ENCODE peak calls at places on chromosome 5, in nine cellular contexts. B is fibroblast of pulmonary artery; X is GDM1; D is cardiac fibroblast; Y is activated T-helper 1 cell treated with anti-CD3 and anti-CD28 coated beads, Interleukin-12 subunit alpha, Interleukin-12 subunit beta, Interleukin-2, Interleukin-4 antibody, amounts not matched to agents 30 ng/mL and 10 ng/mL and 1 ng/mL, durations not matched to agents 14 hours and 24 hours and 36 hours; J is stomach; F is amniotic stem cell; S is fibroblast of lung; I is choroid plexus epithelial cell. E is an unnamed sample.

GRCh38 chr5:64682608-64683007 is 7.7 kb upstream of the SHISAL2B start:
- DNase-seq in B (no peak), X (no peak), D (no peak), Y (no peak), J (no peak), F (no peak), S (no peak), I (no peak), E (peak; percentile 40)

GRCh38 chr5:115507682-115508081 is 36.9 kb downstream of the FEM1C start:
- DNase-seq in B (peak; percentile 57), X (no peak), D (peak; percentile 48), Y (no peak), J (no peak), F (peak; percentile 34), S (peak; percentile 61), I (peak; percentile 38), E (no peak)

GRCh38 chr5:32504923-32505596 is 60.5 kb upstream of the ZFR start:
- DNase-seq in B (peak; percentile 93), X (peak; percentile 66), D (peak; percentile 96), Y (no peak), J (no peak), F (peak; percentile 65), S (peak; percentile 94), I (peak; percentile 98), E (peak; percentile 57)

GRCh38 chr5:24073097-24073496 is 565.7 kb downstream of the PRDM9 start:
- DNase-seq in B (no peak), X (no peak), D (no peak), Y (no peak), J (no peak), F (no peak), S (no peak), I (no peak), E (no peak)

GRCh38 chr5:423233-423565 is 19.8 kb upstream of the EXOC3 start:
- DNase-seq in B (no peak), X (no peak), D (no peak), Y (no peak), J (no peak), F (no peak), S (no peak), I (no peak), E (no peak)

GRCh38 chr5:76081811-76082783 is 1.1 kb upstream of the SV2C start:
- DNase-seq in B (no peak), X (no peak), D (no peak), Y (no peak), J (no peak), F (no peak), S (no peak), I (no peak), E (peak; percentile 49)

GRCh38 chr5:9546973-9547947 is 1.4 kb upstream of the SEMA5A start:
- DNase-seq in B (peak; percentile 71), X (no peak), D (peak; percentile 92), Y (no peak), J (no peak), F (no peak), S (peak; percentile 82), I (peak; percentile 74), E (no peak)

GRCh38 chr5:168132186-168132585 is 159.3 kb upstream of the WWC1 start:
- DNase-seq in B (peak; percentile 17), X (no peak), D (peak; percentile 11), Y (no peak), J (no peak), F (no peak), S (peak; percentile 57), I (peak; percentile 12), E (no peak)

GRCh38 chr5:141338538-141339306 is at the start of gene PCDHGA2:
- DNase-seq in B (peak; percentile 76), X (no peak), D (peak; percentile 54), Y (no peak), J (no peak), F (no peak), S (peak; percentile 48), I (peak; percentile 59), E (peak; percentile 62)

GRCh38 chr5:13212843-13213242 is 731.6 kb downstream of the DNAH5 start:
- DNase-seq in B (no peak), X (no peak), D (no peak), Y (no peak), J (no peak), F (no peak), S (peak; percentile 41), I (no peak), E (no peak)

GRCh38 chr5:157918811-157919742 is 60.1 kb upstream of the CLINT1 start:
- DNase-seq in B (no peak), X (no peak), D (peak; percentile 6), Y (peak; percentile 5), J (peak; percentile 33), F (no peak), S (peak; percentile 14), I (peak; percentile 4), E (no peak)

GRCh38 chr5:32017638-32018429 is 156.3 kb downstream of the GOLPH3 start:
- DNase-seq in B (peak; percentile 66), X (no peak), D (peak; percentile 83), Y (no peak), J (no peak), F (no peak), S (peak; percentile 59), I (peak; percentile 69), E (no peak)

GRCh38 chr5:38718874-38719391 is 126.9 kb upstream of the OSMR start:
- DNase-seq in B (peak; percentile 41), X (no peak), D (peak; percentile 57), Y (no peak), J (no peak), F (no peak), S (no peak), I (peak; percentile 40), E (no peak)

GRCh38 chr5:154368041-154368800 is 77.6 kb upstream of the SAP30L start:
- DNase-seq in B (peak; percentile 97), X (no peak), D (peak; percentile 96), Y (no peak), J (no peak), F (peak; percentile 77), S (peak; percentile 97), I (peak; percentile 99), E (no peak)

GRCh38 chr5:56522972-56523371 is 289.8 kb upstream of the ANKRD55 start:
- DNase-seq in B (peak; percentile 82), X (no peak), D (peak; percentile 82), Y (no peak), J (no peak), F (no peak), S (peak; percentile 18), I (no peak), E (no peak)

GRCh38 chr5:176700239-176700847 is 53.1 kb downstream of the TSPAN17 start:
- DNase-seq in B (peak; percentile 11), X (no peak), D (no peak), Y (no peak), J (no peak), F (no peak), S (no peak), I (peak; percentile 22), E (peak; percentile 67)

GRCh38 chr5:32173394-32174010 is 617 bp downstream of the GOLPH3 start:
- DNase-seq in B (peak; percentile 67), X (no peak), D (no peak), Y (peak; percentile 12), J (peak; percentile 77), F (no peak), S (peak; percentile 9), I (peak; percentile 75), E (peak; percentile 80)

GRCh38 chr5:140794594-140795258 is at the start of gene PCDHA2:
- DNase-seq in B (no peak), X (no peak), D (no peak), Y (no peak), J (no peak), F (no peak), S (no peak), I (no peak), E (peak; percentile 93)

GRCh38 chr5:14706615-14707021 is 42.1 kb downstream of the OTULIN start:
- DNase-seq in B (peak; percentile 70), X (no peak), D (peak; percentile 46), Y (peak; percentile 48), J (no peak), F (no peak), S (peak; percentile 72), I (peak; percentile 78), E (no peak)

GRCh38 chr5:95887977-95888376 is 65.5 kb upstream of the GLRX start:
- DNase-seq in B (no peak), X (no peak), D (no peak), Y (no peak), J (no peak), F (no peak), S (no peak), I (no peak), E (peak; percentile 94)

GRCh38 chr5:57595530-57596098 is 113.0 kb upstream of the ACTBL2 start:
- DNase-seq in B (no peak), X (no peak), D (no peak), Y (no peak), J (no peak), F (no peak), S (no peak), I (no peak), E (no peak)

GRCh38 chr5:66621146-66621545 is 25.0 kb downstream of the MAST4 start:
- DNase-seq in B (peak; percentile 35), X (no peak), D (no peak), Y (no peak), J (no peak), F (no peak), S (peak; percentile 63), I (peak; percentile 2), E (no peak)

GRCh38 chr5:40688127-40688756 is 8.5 kb downstream of the PTGER4 start:
- DNase-seq in B (peak; percentile 93), X (peak; percentile 69), D (peak; percentile 91), Y (peak; percentile 81), J (peak; percentile 87), F (peak; percentile 74), S (peak; percentile 72), I (peak; percentile 96), E (peak; percentile 85)

GRCh38 chr5:171810217-171810616 is 24.6 kb downstream of the SMIM23 start:
- DNase-seq in B (peak; percentile 7), X (no peak), D (peak; percentile 2), Y (no peak), J (no peak), F (no peak), S (no peak), I (no peak), E (peak; percentile 45)

GRCh38 chr5:93145019-93145418 is 436.0 kb downstream of the NR2F1-AS1 start:
- DNase-seq in B (no peak), X (no peak), D (no peak), Y (no peak), J (no peak), F (no peak), S (no peak), I (no peak), E (no peak)

GRCh38 chr5:158422653-158423505 is 563.9 kb upstream of the CLINT1 start:
- DNase-seq in B (no peak), X (no peak), D (no peak), Y (no peak), J (no peak), F (no peak), S (no peak), I (no peak), E (no peak)

GRCh38 chr5:142860291-142860690 is 90.1 kb downstream of the ARHGAP26 start:
- DNase-seq in B (no peak), X (no peak), D (no peak), Y (no peak), J (no peak), F (no peak), S (no peak), I (no peak), E (no peak)